ENCODE peak calls at places on chromosomes 3 and 15, in eight cellular contexts. K is upper lobe of right lung, O is PC-3, Q is Peyer's patch, B is Panc1, R is lung, J is psoas muscle, Z is GM23248. W is an unnamed sample. For H3K4me1 and H3K27me3, the result is how much of the 10 kb centered on the place peaks cover.

GRCh38 chr3:9615003-9615628 is 34.2 kb upstream of the MTMR14 start:
- DNase-seq in K (no peak), O (peak), Q (no peak), B (no peak), R (no peak), J (no peak), Z (no peak), W (peak)

GRCh38 chr3:119145500-119146167 is at the start of gene TEX55:
- DNase-seq in K (peak), O (peak), Q (no peak), B (no peak), R (no peak), J (no peak), Z (peak), W (peak)

GRCh38 chr3:141243295-141243707 is 11.7 kb downstream of the PXYLP1 start:
- DNase-seq in K (no peak), O (no peak), Q (peak), B (no peak), R (no peak), J (no peak), Z (peak), W (peak)

GRCh38 chr3:86655096-86655495 is 335.9 kb downstream of the VGLL3 start:
- DNase-seq in K (no peak), O (no peak), Q (no peak), B (no peak), R (no peak), J (no peak), Z (no peak), W (no peak)

GRCh38 chr15:88166330-88166993 is 90.1 kb downstream of the NTRK3 start:
- DNase-seq in K (no peak), O (peak), Q (no peak), B (no peak), R (no peak), J (no peak), Z (peak), W (peak)

GRCh38 chr15:87781959-87782625 is 474.4 kb downstream of the NTRK3 start:
- DNase-seq in K (no peak), O (no peak), Q (no peak), B (no peak), R (no peak), J (no peak), Z (no peak), W (no peak)

GRCh38 chr15:82312611-82313349 is 36.5 kb downstream of the GOLGA6L10 start:
- DNase-seq in K (peak), O (no peak), Q (no peak), B (no peak), R (no peak), J (no peak), Z (peak), W (peak)

GRCh38 chr15:101113114-101114005 is 138.5 kb downstream of the CHSY1 start:
- DNase-seq in K (no peak), O (no peak), Q (no peak), B (no peak), R (no peak), J (no peak), Z (no peak), W (no peak)

GRCh38 chr3:113166719-113167492 is 44.5 kb upstream of the BOC start:
- DNase-seq in K (no peak), O (peak), Q (no peak), B (no peak), R (no peak), J (peak), Z (peak), W (peak)

GRCh38 chr3:168260859-168261258 is 165.1 kb upstream of the GOLIM4 start:
- DNase-seq in K (no peak), O (no peak), Q (no peak), B (no peak), R (no peak), J (no peak), Z (no peak), W (no peak)

GRCh38 chr15:32910839-32911238 is 193.0 kb downstream of the GREM1 start:
- DNase-seq in K (no peak), O (no peak), Q (no peak), B (no peak), R (no peak), J (no peak), Z (no peak), W (no peak)

GRCh38 chr3:127679534-127680145 is 6.9 kb downstream of the ABTB1 start:
- DNase-seq in K (peak), O (no peak), Q (no peak), B (no peak), R (no peak), J (no peak), Z (no peak), W (no peak)

GRCh38 chr3:36701903-36702374 is 62.4 kb downstream of the DCLK3 start:
- DNase-seq in K (no peak), O (peak), Q (no peak), B (peak), R (no peak), J (no peak), Z (peak), W (no peak)

GRCh38 chr3:33438871-33439270 is 1.3 kb downstream of the UBP1 start:
- DNase-seq in K (no peak), O (no peak), Q (no peak), B (no peak), R (no peak), J (no peak), Z (peak), W (peak)
- H3K4me3 ChIP-seq in K (peak), O (peak), Q (peak), B (peak), R (peak), J (peak), Z (peak), W (peak)

DNA sequence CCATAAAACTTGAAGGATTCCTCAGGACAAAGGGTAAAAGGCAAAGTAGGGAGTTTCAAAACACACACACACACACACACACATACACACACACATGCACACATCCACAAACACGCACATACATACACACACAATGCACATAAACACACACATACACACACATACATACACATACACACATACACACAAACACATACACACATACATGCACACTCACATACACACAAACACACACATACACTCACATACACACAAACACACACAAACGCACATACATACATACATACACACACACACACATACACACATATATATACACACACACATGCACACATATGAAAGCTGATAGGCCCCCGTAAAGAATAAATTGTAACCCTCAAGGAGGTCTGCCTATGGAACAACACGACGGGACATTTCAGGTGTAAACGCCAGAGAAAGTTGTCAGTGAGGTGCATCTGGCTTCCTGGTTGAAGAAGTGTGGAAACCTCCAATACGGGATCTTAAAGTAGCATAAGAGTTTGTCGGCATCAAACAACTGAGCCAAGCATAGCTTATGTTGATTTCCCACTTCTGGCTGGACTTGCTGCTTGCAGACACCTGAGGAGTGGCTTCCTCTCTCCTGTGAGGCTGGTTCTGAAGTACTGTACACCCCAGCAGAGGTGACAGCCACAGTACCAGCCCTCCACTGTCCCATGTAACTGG is 5.8 kb downstream of the RFTN1 start:
- DNase-seq in K (no peak), O (no peak), Q (no peak), B (no peak), R (no peak), J (no peak), Z (no peak), W (no peak)
- H3K4me1 ChIP-seq in K (under half), O (under half), Q (under half), B (under half), R (under half), J (under half), Z (under half), W (half or more)

DNA sequence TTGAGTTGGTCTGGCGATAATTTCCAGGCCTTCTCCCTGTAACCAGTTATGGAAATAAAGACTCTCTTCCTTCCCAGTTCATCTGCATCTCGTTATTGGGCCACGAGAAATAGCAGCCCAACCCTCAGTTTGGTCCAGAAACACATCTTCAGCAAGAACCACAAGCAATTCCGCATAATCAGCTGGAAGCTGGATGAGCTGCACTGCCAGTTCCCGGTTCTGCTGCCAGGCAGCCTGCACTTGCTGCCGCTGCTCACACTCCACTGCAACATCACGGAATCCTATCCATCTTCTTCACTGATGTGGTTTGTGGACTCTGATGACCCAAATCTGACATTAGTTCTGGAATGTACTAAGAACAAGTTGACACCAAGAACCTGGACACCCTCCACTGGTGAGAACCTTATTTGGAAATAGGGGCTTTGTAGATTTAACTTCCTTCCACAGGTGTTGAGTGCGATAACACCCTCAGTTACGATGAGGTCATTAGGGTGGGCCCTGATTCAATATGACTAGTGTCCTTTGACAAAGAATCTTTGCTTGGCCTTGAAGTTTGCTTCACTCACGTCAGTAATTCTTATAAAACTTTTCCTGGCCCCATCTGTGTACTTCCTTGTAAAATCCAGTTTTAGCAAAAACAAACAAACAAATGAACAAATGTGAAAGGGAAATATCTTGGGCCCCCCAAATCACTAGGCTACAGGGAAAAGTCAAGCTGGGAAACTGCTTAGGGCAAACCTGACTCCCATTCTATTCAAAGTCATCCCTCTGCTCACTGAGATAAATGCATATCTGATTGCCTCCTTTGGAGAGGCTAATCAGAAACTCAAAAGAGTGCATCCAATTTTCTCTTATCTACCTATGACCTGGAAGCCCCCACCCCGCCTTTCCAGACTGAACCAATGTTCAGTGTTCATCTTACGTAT is 221.9 kb upstream of the PROK2 start:
- DNase-seq in K (no peak), O (no peak), Q (no peak), B (no peak), R (no peak), J (no peak), Z (peak), W (no peak)
- H3K27me3 ChIP-seq in K (under half), O (half or more), Q (under half), B (under half), R (under half), J (under half), Z (under half), W (under half)

GRCh38 chr15:74128785-74129350 is 1.5 kb upstream of the ISLR2 start:
- DNase-seq in K (no peak), O (no peak), Q (peak), B (no peak), R (no peak), J (peak), Z (no peak), W (no peak)
- H3K4me3 ChIP-seq in K (peak), O (peak), Q (no peak), B (peak), R (no peak), J (peak), Z (no peak), W (no peak)

W was measured in adipocyte.